ENCODE peak calls at places on chromosomes 13 and 19, in seven cellular contexts. J, G, N, I, L, H and U are unnamed samples.

GRCh38 chr13:25171517-25172302 is at the start of gene AMER2:
- DNase-seq in I (peak), L (no peak), N (no peak), J (no peak), H (peak), G (no peak), U (peak)

GRCh38 chr13:95298169-95298940 is 2.9 kb downstream of the ABCC4 start:
- DNase-seq in G (no peak), I (no peak), J (no peak), N (no peak), H (no peak), L (no peak), U (no peak)

GRCh38 chr19:10189631-10190425 is 4.9 kb downstream of the DNMT1 start:
- DNase-seq in J (no peak), H (peak), L (peak), I (no peak), G (no peak), N (no peak), U (no peak)

GRCh38 chr19:51750381-51751124 is 1.1 kb downstream of the FPR1 start:
- DNase-seq in H (no peak), N (no peak), L (no peak), G (no peak), I (no peak), J (peak), U (no peak)

GRCh38 chr13:80677227-80677626 is 336.3 kb upstream of the SPRY2 start:
- DNase-seq in I (no peak), H (no peak), N (no peak), L (no peak), G (no peak), J (no peak), U (no peak)

GRCh38 chr13:109700176-109700575 is 86.2 kb downstream of the IRS2 start:
- DNase-seq in L (peak), H (no peak), G (no peak), N (peak), J (peak), I (peak), U (peak)

GRCh38 chr13:40231311-40231710 is 435.1 kb downstream of the FOXO1 start:
- DNase-seq in H (no peak), G (no peak), N (no peak), I (no peak), J (peak), L (no peak), U (no peak)

GRCh38 chr13:29175245-29175873 is 355.2 kb downstream of the MTUS2 start:
- DNase-seq in N (no peak), G (no peak), I (no peak), H (no peak), L (no peak), J (no peak), U (no peak)

GRCh38 chr19:43306097-43306496 is 36.8 kb upstream of the PSG9 start:
- DNase-seq in G (no peak), L (no peak), N (no peak), J (peak), H (no peak), I (no peak), U (no peak)

GRCh38 chr19:11555246-11555645 is 3.8 kb downstream of the ELOF1 start:
- DNase-seq in L (no peak), N (no peak), G (no peak), J (no peak), I (no peak), H (no peak), U (no peak)

GRCh38 chr19:16470911-16471811 is 609 bp downstream of the EPS15L1 start:
- DNase-seq in H (peak), G (no peak), N (no peak), J (peak), I (no peak), L (peak), U (peak)

GRCh38 chr19:44592451-44592890 is 20.9 kb upstream of the IGSF23 start:
- DNase-seq in N (no peak), G (no peak), H (no peak), I (no peak), L (no peak), J (no peak), U (no peak)

GRCh38 chr13:73772449-73773186 is 361.6 kb downstream of the KLF12 start:
- DNase-seq in L (no peak), H (no peak), N (no peak), G (no peak), I (no peak), J (no peak), U (no peak)

GRCh38 chr19:31340059-31341025 is 8.9 kb downstream of the TSHZ3 start:
- DNase-seq in G (peak), H (no peak), N (no peak), J (peak), I (peak), L (peak), U (peak)

GRCh38 chr19:58554494-58555368 is at the start of gene CHMP2A:
- DNase-seq in H (peak), L (peak), I (peak), G (peak), J (peak), N (no peak), U (peak)

GRCh38 chr19:14479985-14480694 is 5.0 kb upstream of the PTGER1 start:
- DNase-seq in H (peak), I (peak), J (no peak), N (no peak), L (peak), G (peak), U (peak)

GRCh38 chr13:20371825-20372224 is 139.7 kb upstream of the GJB6 start:
- DNase-seq in G (no peak), H (no peak), N (no peak), I (no peak), J (no peak), L (no peak), U (no peak)

GRCh38 chr19:36775768-36776167 is 3.2 kb upstream of the ZNF850 start:
- DNase-seq in G (no peak), H (no peak), J (no peak), I (no peak), L (no peak), N (no peak), U (no peak)

GRCh38 chr13:41811588-41812021 is 149.3 kb downstream of the VWA8 start:
- DNase-seq in H (no peak), I (no peak), G (no peak), L (no peak), N (no peak), J (no peak), U (no peak)